ENCODE peak calls at places on chromosomes 13 and 19, in five cellular contexts. X is CD8-positive, alpha-beta T cell; Z is brain microvascular endothelial cell; J is fibroblast of lung; D is neural progenitor cell. B is an unnamed sample.

GRCh38 chr19:43532571-43532961 is 422 bp upstream of the ZNF575 start:
- DNase-seq in D (no peak), J (no peak), Z (no peak), X (no peak), B (no peak)

GRCh38 chr19:3443840-3444694 is 36.3 kb downstream of the SMIM24 start:
- DNase-seq in D (peak), Z (peak), J (peak), X (no peak), B (no peak)

GRCh38 chr19:50859849-50860248 is 5.1 kb downstream of the KLK3 start:
- DNase-seq in X (no peak), J (no peak), Z (no peak), D (no peak), B (no peak)

GRCh38 chr19:39405930-39406655 is 554 bp upstream of the ZFP36 start:
- DNase-seq in Z (no peak), D (no peak), J (no peak), X (peak), B (no peak)

GRCh38 chr13:113397606-113398425 is 33.9 kb upstream of the GRTP1 start:
- DNase-seq in Z (no peak), X (no peak), J (no peak), D (no peak), B (no peak)

GRCh38 chr13:26695891-26696311 is 64.7 kb downstream of the GPR12 start:
- DNase-seq in Z (no peak), D (no peak), X (no peak), J (no peak), B (no peak)

GRCh38 chr13:105991622-105992254 is 543.7 kb downstream of the EFNB2 start:
- DNase-seq in J (peak), D (no peak), Z (peak), X (no peak), B (peak)

GRCh38 chr13:80251403-80251802 is 89.5 kb downstream of the SPRY2 start:
- DNase-seq in D (peak), Z (peak), X (no peak), J (peak), B (no peak)

GRCh38 chr13:30907167-30907761 is 1.2 kb downstream of the MEDAG start:
- DNase-seq in Z (no peak), X (no peak), J (peak), D (no peak), B (no peak)

GRCh38 chr13:51644649-51645048 is 60.4 kb downstream of the WDFY2 start:
- DNase-seq in X (no peak), J (peak), D (no peak), Z (peak), B (peak)

GRCh38 chr13:50131998-50132936 is 117.0 kb downstream of the KCNRG start:
- DNase-seq in D (peak), X (no peak), J (peak), Z (no peak), B (no peak)

GRCh38 chr19:6092329-6093286 is 17.7 kb downstream of the RFX2 start:
- DNase-seq in D (peak), J (peak), X (no peak), Z (peak), B (peak)

GRCh38 chr19:54047626-54048025 is 16.1 kb downstream of the VSTM1 start:
- DNase-seq in Z (no peak), D (no peak), J (no peak), X (no peak), B (no peak)

GRCh38 chr19:42396248-42396541 is 6.1 kb upstream of the CNFN start:
- DNase-seq in X (no peak), J (no peak), Z (no peak), D (no peak), B (no peak)

GRCh38 chr13:89568276-89568675 is 1779.2 kb upstream of the MIR17HG start:
- DNase-seq in J (peak), D (no peak), Z (peak), X (no peak), B (no peak)

GRCh38 chr19:45283443-45284033 is 32.5 kb downstream of the MARK4 start:
- DNase-seq in X (no peak), J (no peak), D (no peak), Z (no peak), B (no peak)

GRCh38 chr13:24683833-24684599 is 3.8 kb downstream of the ATP12A start:
- DNase-seq in X (peak), Z (peak), J (peak), D (peak), B (peak)

GRCh38 chr19:56139847-56140582 is 1.1 kb upstream of the ZNF444 start:
- DNase-seq in D (no peak), J (no peak), Z (no peak), X (no peak), B (no peak)

GRCh38 chr13:31043891-31044657 is 111.6 kb downstream of the TEX26 start:
- DNase-seq in D (peak), Z (peak), J (peak), X (peak), B (peak)

GRCh38 chr19:2627319-2627829 is 75.1 kb downstream of the GNG7 start:
- DNase-seq in Z (peak), J (peak), X (peak), D (no peak), B (peak)

GRCh38 chr19:49423985-49424303 is 703 bp upstream of the PTH2 start:
- DNase-seq in D (no peak), J (no peak), X (no peak), Z (no peak), B (no peak)

GRCh38 chr19:8629184-8629583 is 1.2 kb upstream of the NFILZ start:
- DNase-seq in Z (no peak), D (no peak), J (no peak), X (no peak), B (no peak)

GRCh38 chr19:11422163-11423068 is 3.3 kb upstream of the RGL3 start:
- DNase-seq in X (peak), Z (peak), J (peak), D (peak), B (peak)
- H3K4me3 ChIP-seq in X (peak), Z (peak), J (no peak), D (peak), B (no peak)

GRCh38 chr19:33719366-33720154 is 77.1 kb upstream of the KCTD15 start:
- DNase-seq in X (no peak), J (no peak), Z (no peak), D (no peak), B (no peak)
- H3K4me3 ChIP-seq in X (no peak), J (no peak), Z (no peak), D (no peak), B (no peak)

GRCh38 chr13:45870232-45870631 is 18.7 kb upstream of the SIAH3 start:
- DNase-seq in Z (no peak), X (no peak), J (no peak), D (no peak), B (no peak)

GRCh38 chr13:45876781-45877180 is 25.2 kb upstream of the SIAH3 start:
- DNase-seq in J (no peak), X (no peak), Z (no peak), D (no peak), B (no peak)

GRCh38 chr13:45872574-45872973 is 21.0 kb upstream of the SIAH3 start:
- DNase-seq in X (no peak), J (peak), Z (no peak), D (no peak), B (no peak)

GRCh38 chr13:45875951-45876350 is 24.4 kb upstream of the SIAH3 start:
- DNase-seq in X (no peak), J (no peak), D (no peak), Z (no peak), B (no peak)

DNA sequence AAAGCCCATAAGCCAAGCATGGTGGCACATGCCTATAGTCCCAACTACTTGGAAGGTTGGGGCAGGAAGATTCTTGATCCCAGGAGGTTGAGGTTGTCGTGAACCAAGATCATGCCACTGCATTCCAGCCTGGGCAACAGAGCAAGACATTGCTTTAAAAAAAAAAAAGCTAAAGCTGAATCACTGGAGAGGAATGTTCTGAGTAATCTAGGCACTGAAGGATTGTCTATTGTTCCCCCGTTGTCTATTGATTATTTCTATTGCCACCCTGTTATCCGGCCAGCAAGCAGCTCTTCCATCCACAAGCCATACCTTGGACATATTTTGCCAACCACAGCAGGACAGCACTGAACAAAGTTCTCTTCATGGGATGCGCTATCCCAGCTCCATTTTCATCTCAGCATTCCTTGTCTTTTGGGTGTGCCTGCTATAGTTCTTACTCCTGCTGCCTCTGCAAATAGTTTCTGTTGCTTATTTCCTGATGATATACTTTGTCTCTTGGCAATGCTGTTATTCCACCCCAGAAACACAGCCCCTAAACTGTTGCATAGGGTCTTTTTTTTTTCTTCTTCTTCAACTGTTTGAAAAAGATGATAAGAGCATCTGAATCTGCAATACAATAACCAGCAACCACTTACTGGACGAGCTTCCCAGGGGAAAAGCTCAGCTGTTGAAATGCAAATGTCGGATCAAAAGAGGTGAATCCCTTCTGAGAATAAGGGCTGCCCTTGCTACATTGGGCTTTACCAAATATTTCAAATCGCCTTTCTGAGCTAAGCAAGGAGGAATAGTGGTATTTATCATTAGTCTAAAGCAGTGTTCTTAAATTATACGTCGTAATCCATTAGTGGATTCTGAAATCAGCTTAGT is 22.2 kb upstream of the SIAH3 start:
- DNase-seq in X (no peak), J (no peak), D (peak), Z (no peak), B (no peak)
- H3K4me3 ChIP-seq in X (no peak), J (no peak), D (no peak), Z (no peak), B (no peak)

GRCh38 chr19:13017306-13018036 is 22.2 kb downstream of the NFIX start:
- DNase-seq in X (no peak), Z (no peak), D (no peak), J (peak), B (no peak)
- H3K4me3 ChIP-seq in X (no peak), Z (no peak), D (no peak), J (peak), B (no peak)

GRCh38 chr19:14516048-14516534 is 2.1 kb downstream of the DNAJB1 start:
- DNase-seq in J (no peak), Z (no peak), X (no peak), D (no peak), B (no peak)
- H3K4me3 ChIP-seq in J (peak), Z (peak), X (peak), D (peak), B (no peak)

GRCh38 chr19:27971869-27972268 is 1241.1 kb downstream of the UQCRFS1 start:
- DNase-seq in D (no peak), X (no peak), J (no peak), Z (no peak), B (no peak)
- H3K4me3 ChIP-seq in D (no peak), X (no peak), J (no peak), Z (no peak), B (no peak)